ENCODE peak calls at places on chromosomes 6 and 20, in four cellular contexts. Y is cardiac muscle cell; Q is coronary artery; O is CD4-positive, CD25-positive, alpha-beta regulatory T cell. K is an unnamed sample.

GRCh38 chr6:21462519-21462852 is 131.1 kb upstream of the SOX4 start:
- DNase-seq in Y (no peak), Q (no peak), O (no peak), K (no peak)

GRCh38 chr6:12749531-12750379 is 33.2 kb downstream of the PHACTR1 start:
- DNase-seq in Y (peak; percentile 33), Q (no peak), O (no peak), K (no peak)

GRCh38 chr20:60253471-60253870 is 295.2 kb downstream of the CDH26 start:
- DNase-seq in Y (no peak), Q (no peak), O (no peak), K (no peak)

GRCh38 chr6:163148781-163149534 is 265.6 kb upstream of the QKI start:
- DNase-seq in Y (no peak), Q (no peak), O (no peak), K (no peak)

GRCh38 chr6:41767112-41767946 is 12.4 kb downstream of the FRS3 start:
- DNase-seq in Y (peak; percentile 87), Q (no peak), O (no peak), K (no peak)

GRCh38 chr6:110520188-110520956 is 44.0 kb upstream of the SLC22A16 start:
- DNase-seq in Y (no peak), Q (no peak), O (no peak), K (no peak)

GRCh38 chr6:145532361-145532760 is 203.0 kb downstream of the EPM2A start:
- DNase-seq in Y (no peak), Q (no peak), O (no peak), K (no peak)

GRCh38 chr20:5557123-5557522 is 193.1 kb upstream of the SHLD1 start:
- DNase-seq in Y (peak; percentile 54), Q (no peak), O (peak; percentile 22), K (peak; percentile 37)

GRCh38 chr6:166936079-166936787 is 20.1 kb downstream of the RNASET2 start:
- DNase-seq in Y (peak; percentile 54), Q (no peak), O (no peak), K (peak; percentile 32)

GRCh38 chr20:17859616-17860232 is 108.9 kb downstream of the SNX5 start:
- DNase-seq in Y (no peak), Q (no peak), O (no peak), K (no peak)

GRCh38 chr6:111841822-111842221 is 31.4 kb downstream of the FYN start:
- DNase-seq in Y (peak; percentile 82), Q (no peak), O (no peak), K (peak; percentile 39)

GRCh38 chr6:68572525-68572924 is 62.6 kb upstream of the ADGRB3 start:
- DNase-seq in Y (peak; percentile 16), Q (no peak), O (no peak), K (no peak)

GRCh38 chr20:63011798-63012197 is 5.0 kb upstream of the BHLHE23 start:
- DNase-seq in Y (no peak), Q (no peak), O (no peak), K (no peak)

GRCh38 chr20:36579996-36580545 is 6.7 kb downstream of the TGIF2 start:
- DNase-seq in Y (peak; percentile 32), Q (no peak), O (no peak), K (no peak)

GRCh38 chr6:142698751-142699150 is 246.2 kb downstream of the HIVEP2 start:
- DNase-seq in Y (no peak), Q (no peak), O (no peak), K (no peak)

GRCh38 chr6:336159-337114 is 44.1 kb downstream of the DUSP22 start:
- DNase-seq in Y (no peak), Q (no peak), O (no peak), K (peak; percentile 57)

GRCh38 chr6:80003841-80004198 is 629 bp upstream of the TTK start:
- DNase-seq in Y (no peak), Q (no peak), O (peak; percentile 14), K (no peak)

GRCh38 chr6:1917628-1918371 is 308.1 kb downstream of the FOXC1 start:
- DNase-seq in Y (peak; percentile 56), Q (no peak), O (no peak), K (no peak)

GRCh38 chr6:112245511-112246203 is 8.7 kb downstream of the LAMA4 start:
- DNase-seq in Y (peak; percentile 82), Q (no peak), O (no peak), K (no peak)

GRCh38 chr6:147054158-147054557 is 150.1 kb upstream of the STXBP5 start:
- DNase-seq in Y (no peak), Q (no peak), O (no peak), K (no peak)

K was measured in naive B cell.